ENCODE peak calls at places on chromosomes 16 and 17, in four cellular contexts. One of them, this sample, is unnamed.

GRCh38 chr16:83393196-83393981 is 414.4 kb upstream of the HSBP1 start:
- DNase-seq in nephron progenitor cell: no peak
- DNase-seq in heart right ventricle: peak
- DNase-seq in OCI-LY7: peak
- DNase-seq in this sample: peak

GRCh38 chr16:30839523-30840227 is 52.7 kb upstream of the ZNF629 start:
- DNase-seq in nephron progenitor cell: no peak
- DNase-seq in heart right ventricle: no peak
- DNase-seq in OCI-LY7: no peak
- DNase-seq in this sample: no peak

GRCh38 chr16:19805459-19806160 is 79.0 kb downstream of the GPRC5B start:
- DNase-seq in nephron progenitor cell: no peak
- DNase-seq in heart right ventricle: no peak
- DNase-seq in OCI-LY7: no peak
- DNase-seq in this sample: no peak

GRCh38 chr17:9772658-9773057 is 18.7 kb downstream of the DHRS7C start:
- DNase-seq in nephron progenitor cell: no peak
- DNase-seq in heart right ventricle: no peak
- DNase-seq in OCI-LY7: no peak
- DNase-seq in this sample: no peak

GRCh38 chr16:50293041-50293783 is 26.9 kb downstream of the ADCY7 start:
- DNase-seq in nephron progenitor cell: no peak
- DNase-seq in heart right ventricle: no peak
- DNase-seq in OCI-LY7: no peak
- DNase-seq in this sample: no peak

GRCh38 chr17:40452921-40453378 is 9.7 kb downstream of the IGFBP4 start:
- DNase-seq in nephron progenitor cell: no peak
- DNase-seq in heart right ventricle: no peak
- DNase-seq in OCI-LY7: no peak
- DNase-seq in this sample: no peak

GRCh38 chr16:59330030-59330670 is 596.0 kb upstream of the GOT2 start:
- DNase-seq in nephron progenitor cell: no peak
- DNase-seq in heart right ventricle: no peak
- DNase-seq in OCI-LY7: no peak
- DNase-seq in this sample: peak

GRCh38 chr16:56357291-56357764 is 68.0 kb downstream of the AMFR start:
- DNase-seq in nephron progenitor cell: no peak
- DNase-seq in heart right ventricle: no peak
- DNase-seq in OCI-LY7: no peak
- DNase-seq in this sample: peak

GRCh38 chr16:24906199-24906808 is 60.5 kb downstream of the SLC5A11 start:
- DNase-seq in nephron progenitor cell: no peak
- DNase-seq in heart right ventricle: no peak
- DNase-seq in OCI-LY7: peak
- DNase-seq in this sample: no peak

GRCh38 chr17:39244016-39244599 is 18.4 kb upstream of the STAC2 start:
- DNase-seq in nephron progenitor cell: no peak
- DNase-seq in heart right ventricle: no peak
- DNase-seq in OCI-LY7: peak
- DNase-seq in this sample: no peak

GRCh38 chr16:12332553-12332952 is 356.0 kb downstream of the SNX29 start:
- DNase-seq in nephron progenitor cell: no peak
- DNase-seq in heart right ventricle: no peak
- DNase-seq in OCI-LY7: no peak
- DNase-seq in this sample: no peak

GRCh38 chr16:6749714-6750113 is 582.9 kb upstream of the RBFOX1 start:
- DNase-seq in nephron progenitor cell: no peak
- DNase-seq in heart right ventricle: no peak
- DNase-seq in OCI-LY7: no peak
- DNase-seq in this sample: no peak

DNA sequence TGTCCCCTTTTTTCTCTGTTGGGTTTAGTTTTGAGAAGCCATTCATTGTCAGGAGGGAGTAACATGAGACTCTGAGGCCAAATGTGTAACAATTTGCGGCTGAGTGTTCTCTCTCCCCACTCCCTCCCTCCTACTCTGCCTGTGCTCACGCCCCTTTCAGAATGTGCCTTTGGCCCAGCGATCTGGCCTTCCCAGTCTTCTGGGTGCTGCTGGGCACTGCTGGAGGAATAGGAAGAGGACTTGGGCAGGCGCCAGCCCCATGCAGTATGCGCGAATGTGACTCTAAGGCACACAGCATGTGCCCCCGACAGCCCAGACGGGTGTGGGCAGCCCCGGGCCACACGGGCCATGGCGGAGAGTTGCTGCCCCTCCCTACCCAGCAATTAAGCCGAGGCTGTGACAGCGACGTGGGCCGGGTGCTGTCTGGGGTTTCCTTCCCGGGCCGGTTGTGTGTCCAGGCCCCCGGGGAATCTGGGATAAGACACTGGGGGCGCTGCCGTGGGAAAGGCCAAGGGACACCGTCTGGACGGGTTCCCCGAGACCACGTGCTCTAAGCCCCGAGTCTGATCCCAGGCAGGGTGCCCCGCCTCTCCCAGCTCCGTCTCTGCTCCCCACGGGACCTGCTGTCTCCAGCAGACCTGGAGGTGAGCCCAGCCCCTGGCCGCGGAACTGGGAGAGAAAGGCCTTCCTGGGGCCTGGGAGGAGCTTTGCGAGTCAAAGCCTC is 92.4 kb downstream of the IRX3 start:
- DNase-seq in nephron progenitor cell: peak
- DNase-seq in heart right ventricle: peak
- DNase-seq in OCI-LY7: no peak
- DNase-seq in this sample: peak
- TF ChIP-seq CTCF in nephron progenitor cell: peak
- TF ChIP-seq CTCF in heart right ventricle: peak
- TF ChIP-seq CTCF in OCI-LY7: no peak
- TF ChIP-seq CTCF in this sample: no peak

GRCh38 chr17:29148790-29149430 is 31.3 kb downstream of the MYO18A start:
- DNase-seq in nephron progenitor cell: peak
- DNase-seq in heart right ventricle: peak
- DNase-seq in OCI-LY7: peak
- DNase-seq in this sample: peak
- TF ChIP-seq CTCF in nephron progenitor cell: peak
- TF ChIP-seq CTCF in heart right ventricle: peak
- TF ChIP-seq CTCF in OCI-LY7: peak
- TF ChIP-seq CTCF in this sample: peak

GRCh38 chr16:3879887-3880564 is 487 bp downstream of the CREBBP start:
- DNase-seq in nephron progenitor cell: peak
- DNase-seq in heart right ventricle: peak
- DNase-seq in OCI-LY7: peak
- DNase-seq in this sample: peak
- TF ChIP-seq CTCF in nephron progenitor cell: no peak
- TF ChIP-seq CTCF in heart right ventricle: no peak
- TF ChIP-seq CTCF in OCI-LY7: no peak
- TF ChIP-seq CTCF in this sample: peak

GRCh38 chr16:17469011-17469741 is 1.6 kb downstream of the XYLT1 start:
- DNase-seq in nephron progenitor cell: no peak
- DNase-seq in heart right ventricle: no peak
- DNase-seq in OCI-LY7: peak
- DNase-seq in this sample: peak
- TF ChIP-seq CTCF in nephron progenitor cell: no peak
- TF ChIP-seq CTCF in heart right ventricle: no peak
- TF ChIP-seq CTCF in OCI-LY7: no peak
- TF ChIP-seq CTCF in this sample: no peak

GRCh38 chr16:90019543-90020259 is 445 bp upstream of the DBNDD1 start:
- DNase-seq in nephron progenitor cell: peak
- DNase-seq in heart right ventricle: no peak
- DNase-seq in OCI-LY7: peak
- DNase-seq in this sample: peak
- TF ChIP-seq CTCF in nephron progenitor cell: no peak
- TF ChIP-seq CTCF in heart right ventricle: peak
- TF ChIP-seq CTCF in OCI-LY7: peak
- TF ChIP-seq CTCF in this sample: no peak

GRCh38 chr17:58427807-58428206 is 10.5 kb upstream of the RNF43 start:
- DNase-seq in nephron progenitor cell: no peak
- DNase-seq in heart right ventricle: no peak
- DNase-seq in OCI-LY7: no peak
- DNase-seq in this sample: no peak

GRCh38 chr17:58436805-58437239 is 19.5 kb upstream of the RNF43 start:
- DNase-seq in nephron progenitor cell: no peak
- DNase-seq in heart right ventricle: no peak
- DNase-seq in OCI-LY7: no peak
- DNase-seq in this sample: no peak

GRCh38 chr17:58432806-58433573 is 15.7 kb upstream of the RNF43 start:
- DNase-seq in nephron progenitor cell: no peak
- DNase-seq in heart right ventricle: no peak
- DNase-seq in OCI-LY7: peak
- DNase-seq in this sample: no peak
- TF ChIP-seq CTCF in nephron progenitor cell: no peak
- TF ChIP-seq CTCF in heart right ventricle: no peak
- TF ChIP-seq CTCF in OCI-LY7: peak
- TF ChIP-seq CTCF in this sample: peak

DNA sequence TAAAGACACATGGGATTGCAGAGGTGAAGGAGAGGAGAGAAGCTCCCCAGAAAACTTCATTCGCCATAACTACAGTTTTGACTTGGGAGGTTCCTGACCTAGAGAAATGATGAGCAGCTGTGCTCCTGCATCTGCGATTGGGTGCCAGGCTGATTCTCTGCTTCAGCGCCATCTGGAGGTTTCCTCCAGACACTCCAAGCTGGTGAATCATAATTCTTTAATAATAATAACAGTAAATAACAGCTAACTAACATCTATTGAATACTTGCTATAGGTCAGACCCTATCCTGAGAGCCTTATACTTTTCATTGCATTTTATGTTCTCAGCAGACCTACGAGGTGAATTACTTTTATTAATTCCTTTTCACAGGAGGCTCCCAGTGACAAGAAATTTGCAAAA is 575.8 kb downstream of the TOX3 start:
- DNase-seq in nephron progenitor cell: peak
- DNase-seq in heart right ventricle: no peak
- DNase-seq in OCI-LY7: peak
- DNase-seq in this sample: peak
- TF ChIP-seq CTCF in nephron progenitor cell: peak
- TF ChIP-seq CTCF in heart right ventricle: no peak
- TF ChIP-seq CTCF in OCI-LY7: peak
- TF ChIP-seq CTCF in this sample: peak

DNA sequence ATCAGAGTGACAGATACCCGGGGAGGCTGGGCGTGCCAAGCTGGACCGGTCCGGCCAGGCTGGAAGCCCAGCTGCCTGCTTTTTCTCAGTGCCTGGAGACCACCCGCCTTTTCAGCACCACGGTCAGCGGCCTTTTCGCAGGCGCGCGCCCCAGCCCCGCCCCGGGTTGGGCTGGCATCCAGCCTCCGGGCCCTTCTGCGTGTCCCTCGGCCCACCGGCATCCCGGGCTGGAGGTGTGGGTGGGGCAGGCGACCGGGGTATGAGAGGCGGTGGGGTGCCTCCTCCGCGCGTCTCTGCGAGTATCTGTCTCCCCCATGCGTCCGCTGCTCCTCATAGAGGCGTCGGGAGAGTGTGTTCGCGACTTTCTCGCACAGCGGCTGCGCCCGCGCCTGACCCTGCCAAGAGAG is 102.5 kb downstream of the MRM1 start:
- DNase-seq in nephron progenitor cell: peak
- DNase-seq in heart right ventricle: peak
- DNase-seq in OCI-LY7: peak
- DNase-seq in this sample: peak
- TF ChIP-seq CTCF in nephron progenitor cell: no peak
- TF ChIP-seq CTCF in heart right ventricle: no peak
- TF ChIP-seq CTCF in OCI-LY7: no peak
- TF ChIP-seq CTCF in this sample: no peak